ENCODE peak calls at places on chromosomes 3 and 15, in seven cellular contexts. I is IMR-90, L is mesenchymal stem cell, M is neuronal stem cell, A is H1, C is mesendoderm, X is trophoblast cell. Z is an unnamed sample.

GRCh38 chr3:77799280-77799679 is 759.4 kb downstream of the ROBO2 start:
- DNase-seq in I (no peak), L (no peak), M (no peak), A (no peak), C (no peak), X (no peak), Z (no peak)

GRCh38 chr15:91150492-91151160 is 50.6 kb downstream of the SV2B start:
- DNase-seq in I (no peak), L (no peak), M (no peak), A (no peak), C (no peak), X (no peak), Z (no peak)

GRCh38 chr3:184559336-184559735 is 2.2 kb upstream of the EPHB3 start:
- DNase-seq in I (no peak), L (no peak), M (no peak), A (no peak), C (no peak), X (no peak), Z (no peak)

GRCh38 chr3:65402597-65402996 is 636.1 kb downstream of the MAGI1 start:
- DNase-seq in I (peak; percentile 93), L (peak; percentile 42), M (no peak), A (no peak), C (peak; percentile 79), X (no peak), Z (no peak)

GRCh38 chr3:20023663-20024417 is 11.8 kb upstream of the PP2D1 start:
- DNase-seq in I (no peak), L (no peak), M (no peak), A (no peak), C (no peak), X (no peak), Z (no peak)

GRCh38 chr3:150469031-150469930 is 61.2 kb downstream of the TSC22D2 start:
- DNase-seq in I (peak; percentile 98), L (peak; percentile 97), M (no peak), A (no peak), C (peak; percentile 95), X (peak; percentile 91), Z (peak; percentile 31)

GRCh38 chr3:132543016-132543739 is 53.9 kb upstream of the ACKR4 start:
- DNase-seq in I (peak; percentile 97), L (peak; percentile 92), M (no peak), A (no peak), C (no peak), X (peak; percentile 23), Z (no peak)

GRCh38 chr15:68114356-68114755 is 60.2 kb downstream of the PIAS1 start:
- DNase-seq in I (peak; percentile 54), L (peak; percentile 61), M (no peak), A (no peak), C (no peak), X (no peak), Z (no peak)

GRCh38 chr3:110806924-110807323 is 264.7 kb upstream of the NECTIN3 start:
- DNase-seq in I (peak; percentile 53), L (peak; percentile 55), M (no peak), A (no peak), C (no peak), X (no peak), Z (no peak)

GRCh38 chr3:9498781-9499180 is 54.8 kb downstream of the LHFPL4 start:
- DNase-seq in I (no peak), L (no peak), M (no peak), A (no peak), C (no peak), X (no peak), Z (no peak)

GRCh38 chr3:64399205-64399800 is 174.0 kb upstream of the PRICKLE2 start:
- DNase-seq in I (peak; percentile 70), L (peak; percentile 78), M (peak; percentile 51), A (no peak), C (peak; percentile 78), X (peak; percentile 7), Z (peak; percentile 48)

GRCh38 chr3:25581335-25581734 is 83.4 kb downstream of the TOP2B start:
- DNase-seq in I (no peak), L (no peak), M (no peak), A (no peak), C (no peak), X (no peak), Z (no peak)

GRCh38 chr3:190017575-190018288 is 103.0 kb downstream of the P3H2 start:
- DNase-seq in I (peak; percentile 84), L (peak; percentile 78), M (no peak), A (no peak), C (peak; percentile 70), X (no peak), Z (no peak)

GRCh38 chr15:90075420-90076289 is 26.6 kb downstream of the IDH2 start:
- DNase-seq in I (no peak), L (no peak), M (no peak), A (peak; percentile 60), C (peak; percentile 95), X (peak; percentile 90), Z (peak; percentile 83)

GRCh38 chr3:49701388-49702077 is 12.2 kb downstream of the RNF123 start:
- DNase-seq in I (no peak), L (no peak), M (no peak), A (peak; percentile 86), C (peak; percentile 57), X (no peak), Z (peak; percentile 74)

GRCh38 chr3:45225465-45226205 is 452 bp downstream of the TMEM158 start:
- DNase-seq in I (no peak), L (peak; percentile 50), M (peak; percentile 27), A (peak; percentile 53), C (peak; percentile 42), X (peak; percentile 19), Z (peak; percentile 39)

GRCh38 chr3:71744738-71745137 is 8.9 kb upstream of the GPR27 start:
- DNase-seq in I (no peak), L (no peak), M (no peak), A (no peak), C (no peak), X (no peak), Z (no peak)

GRCh38 chr15:89926158-89926557 is 13.4 kb upstream of the ARPIN start:
- DNase-seq in I (no peak), L (no peak), M (no peak), A (no peak), C (no peak), X (no peak), Z (no peak)

DNA sequence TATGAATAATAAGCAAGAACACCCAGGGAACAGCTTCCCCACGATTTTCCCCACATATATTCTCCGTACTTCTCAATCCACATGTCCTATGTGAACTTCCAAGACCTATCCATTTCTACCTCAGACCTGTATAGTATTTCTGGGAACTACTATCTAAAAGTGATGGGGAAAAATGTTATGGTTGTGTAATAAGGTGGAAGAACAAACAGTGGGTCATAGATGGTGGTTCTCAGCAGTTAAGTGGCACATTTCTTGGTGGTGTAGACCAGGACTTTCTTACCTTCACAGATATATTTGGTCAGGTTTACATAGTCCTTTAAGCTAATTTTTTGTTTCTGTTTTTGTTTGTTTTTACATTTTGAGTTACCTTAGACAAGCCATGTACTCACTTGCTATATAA is 675.1 kb downstream of the GBE1 start:
- DNase-seq in I (no peak), L (no peak), M (no peak), A (no peak), C (no peak), X (no peak), Z (no peak)
- H2AK5ac ChIP-seq in I (no peak overlapping the region), L (no peak overlapping the region), M (no peak overlapping the region), A (no peak overlapping the region), C (no peak overlapping the region), X (no peak overlapping the region), Z (no peak overlapping the region)

GRCh38 chr15:92707880-92708551 is 52.4 kb upstream of the FAM174B start:
- DNase-seq in I (no peak), L (no peak), M (no peak), A (no peak), C (no peak), X (no peak), Z (no peak)

GRCh38 chr15:92705693-92706618 is 50.4 kb upstream of the FAM174B start:
- DNase-seq in I (no peak), L (no peak), M (peak; percentile 32), A (no peak), C (no peak), X (no peak), Z (no peak)

GRCh38 chr15:92711457-92711831 is 55.9 kb upstream of the FAM174B start:
- DNase-seq in I (no peak), L (peak; percentile 42), M (no peak), A (peak; percentile 78), C (peak; percentile 83), X (peak; percentile 45), Z (peak; percentile 69)

GRCh38 chr15:92708635-92709034 is 53.1 kb upstream of the FAM174B start:
- DNase-seq in I (no peak), L (no peak), M (no peak), A (no peak), C (no peak), X (no peak), Z (no peak)

GRCh38 chr15:92709064-92709463 is 53.5 kb upstream of the FAM174B start:
- DNase-seq in I (no peak), L (no peak), M (no peak), A (no peak), C (no peak), X (no peak), Z (no peak)
- H3K4me2 ChIP-seq in I (no peak overlapping the region), L (no peak overlapping the region), M (no peak overlapping the region), A (no peak overlapping the region), C (no peak overlapping the region), X (no peak overlapping the region), Z (no peak overlapping the region)

GRCh38 chr3:66492672-66493071 is 8.2 kb downstream of the LRIG1 start:
- DNase-seq in I (no peak), L (no peak), M (no peak), A (no peak), C (no peak), X (no peak), Z (no peak)
- H2AK5ac ChIP-seq in I (peak overlapping the region; percentile 81), L (no peak overlapping the region), M (no peak overlapping the region), A (peak overlapping the region; percentile 1), C (no peak overlapping the region), X (no peak overlapping the region), Z (no peak overlapping the region)

GRCh38 chr15:48298914-48299313 is 32.3 kb upstream of the DUT start:
- DNase-seq in I (no peak), L (no peak), M (no peak), A (no peak), C (peak; percentile 72), X (no peak), Z (no peak)

GRCh38 chr15:48292458-48292857 is 38.8 kb upstream of the DUT start:
- DNase-seq in I (no peak), L (no peak), M (no peak), A (no peak), C (peak; percentile 22), X (no peak), Z (no peak)

GRCh38 chr15:48300038-48300437 is 31.2 kb upstream of the DUT start:
- DNase-seq in I (no peak), L (no peak), M (no peak), A (no peak), C (peak; percentile 40), X (no peak), Z (peak; percentile 58)

GRCh38 chr15:48297668-48298067 is 33.6 kb upstream of the DUT start:
- DNase-seq in I (no peak), L (no peak), M (no peak), A (no peak), C (peak; percentile 26), X (no peak), Z (no peak)
- H3K4me2 ChIP-seq in I (no peak overlapping the region), L (no peak overlapping the region), M (no peak overlapping the region), A (no peak overlapping the region), C (no peak overlapping the region), X (no peak overlapping the region), Z (no peak overlapping the region)

Z was measured in H9.